ENCODE peak calls at places on chromosome 11, in five cellular contexts. One of them, this sample, is unnamed.

GRCh38 chr11:31932879-31933278 is 121.8 kb upstream of the PAX6 start:
- DNase-seq in body of pancreas: no peak
- DNase-seq in neural progenitor cell: no peak
- DNase-seq in adrenal gland: no peak
- DNase-seq in activated CD8-positive, alpha-beta memory T cell treated with anti-CD3 and anti-CD28 coated beads, Interleukin-2, amount 50 U/mL, for 4 hours: no peak
- DNase-seq in this sample: no peak

GRCh38 chr11:2330696-2331095 is 28.9 kb downstream of the TSPAN32 start:
- DNase-seq in body of pancreas: no peak
- DNase-seq in neural progenitor cell: no peak
- DNase-seq in adrenal gland: no peak
- DNase-seq in activated CD8-positive, alpha-beta memory T cell treated with anti-CD3 and anti-CD28 coated beads, Interleukin-2, amount 50 U/mL, for 4 hours: no peak
- DNase-seq in this sample: no peak

GRCh38 chr11:128269466-128269865 is 317.9 kb downstream of the ETS1 start:
- DNase-seq in body of pancreas: no peak
- DNase-seq in neural progenitor cell: no peak
- DNase-seq in adrenal gland: no peak
- DNase-seq in activated CD8-positive, alpha-beta memory T cell treated with anti-CD3 and anti-CD28 coated beads, Interleukin-2, amount 50 U/mL, for 4 hours: no peak
- DNase-seq in this sample: no peak

GRCh38 chr11:64296236-64296635 is 3.9 kb upstream of the CATSPERZ start:
- DNase-seq in body of pancreas: no peak
- DNase-seq in neural progenitor cell: no peak
- DNase-seq in adrenal gland: no peak
- DNase-seq in activated CD8-positive, alpha-beta memory T cell treated with anti-CD3 and anti-CD28 coated beads, Interleukin-2, amount 50 U/mL, for 4 hours: no peak
- DNase-seq in this sample: no peak

GRCh38 chr11:104000798-104001197 is 35.6 kb upstream of the DDI1 start:
- DNase-seq in body of pancreas: no peak
- DNase-seq in neural progenitor cell: no peak
- DNase-seq in adrenal gland: no peak
- DNase-seq in activated CD8-positive, alpha-beta memory T cell treated with anti-CD3 and anti-CD28 coated beads, Interleukin-2, amount 50 U/mL, for 4 hours: no peak
- DNase-seq in this sample: no peak

GRCh38 chr11:69041516-69041915 is 7.2 kb upstream of the TPCN2 start:
- DNase-seq in body of pancreas: no peak
- DNase-seq in neural progenitor cell: no peak
- DNase-seq in adrenal gland: no peak
- DNase-seq in activated CD8-positive, alpha-beta memory T cell treated with anti-CD3 and anti-CD28 coated beads, Interleukin-2, amount 50 U/mL, for 4 hours: no peak
- DNase-seq in this sample: no peak

GRCh38 chr11:20483931-20484330 is 96.4 kb downstream of the PRMT3 start:
- DNase-seq in body of pancreas: no peak
- DNase-seq in neural progenitor cell: no peak
- DNase-seq in adrenal gland: no peak
- DNase-seq in activated CD8-positive, alpha-beta memory T cell treated with anti-CD3 and anti-CD28 coated beads, Interleukin-2, amount 50 U/mL, for 4 hours: no peak
- DNase-seq in this sample: no peak

GRCh38 chr11:19428206-19429001 is 187.7 kb upstream of the E2F8 start:
- DNase-seq in body of pancreas: no peak
- DNase-seq in neural progenitor cell: peak; percentile 58
- DNase-seq in adrenal gland: no peak
- DNase-seq in activated CD8-positive, alpha-beta memory T cell treated with anti-CD3 and anti-CD28 coated beads, Interleukin-2, amount 50 U/mL, for 4 hours: no peak
- DNase-seq in this sample: no peak

GRCh38 chr11:129410561-129410960 is 34.9 kb downstream of the BARX2 start:
- DNase-seq in body of pancreas: no peak
- DNase-seq in neural progenitor cell: no peak
- DNase-seq in adrenal gland: no peak
- DNase-seq in activated CD8-positive, alpha-beta memory T cell treated with anti-CD3 and anti-CD28 coated beads, Interleukin-2, amount 50 U/mL, for 4 hours: no peak
- DNase-seq in this sample: no peak

GRCh38 chr11:26158251-26158650 is 173.7 kb upstream of the ANO3 start:
- DNase-seq in body of pancreas: no peak
- DNase-seq in neural progenitor cell: no peak
- DNase-seq in adrenal gland: no peak
- DNase-seq in activated CD8-positive, alpha-beta memory T cell treated with anti-CD3 and anti-CD28 coated beads, Interleukin-2, amount 50 U/mL, for 4 hours: no peak
- DNase-seq in this sample: no peak

GRCh38 chr11:85823816-85824215 is 12.9 kb upstream of the SYTL2 start:
- DNase-seq in body of pancreas: no peak
- DNase-seq in neural progenitor cell: no peak
- DNase-seq in adrenal gland: no peak
- DNase-seq in activated CD8-positive, alpha-beta memory T cell treated with anti-CD3 and anti-CD28 coated beads, Interleukin-2, amount 50 U/mL, for 4 hours: peak; percentile 55
- DNase-seq in this sample: no peak

GRCh38 chr11:110429614-110430266 is at the start of gene FDX1:
- DNase-seq in body of pancreas: peak; percentile 81
- DNase-seq in neural progenitor cell: peak; percentile 96
- DNase-seq in adrenal gland: peak; percentile 93
- DNase-seq in activated CD8-positive, alpha-beta memory T cell treated with anti-CD3 and anti-CD28 coated beads, Interleukin-2, amount 50 U/mL, for 4 hours: peak; percentile 88
- DNase-seq in this sample: peak; percentile 60

GRCh38 chr11:3170756-3171670 is 5.9 kb upstream of the OSBPL5 start:
- DNase-seq in body of pancreas: no peak
- DNase-seq in neural progenitor cell: no peak
- DNase-seq in adrenal gland: no peak
- DNase-seq in activated CD8-positive, alpha-beta memory T cell treated with anti-CD3 and anti-CD28 coated beads, Interleukin-2, amount 50 U/mL, for 4 hours: no peak
- DNase-seq in this sample: no peak

GRCh38 chr11:129278586-129279319 is 86.6 kb upstream of the ARHGAP32 start:
- DNase-seq in body of pancreas: peak; percentile 26
- DNase-seq in neural progenitor cell: peak; percentile 70
- DNase-seq in adrenal gland: peak; percentile 32
- DNase-seq in activated CD8-positive, alpha-beta memory T cell treated with anti-CD3 and anti-CD28 coated beads, Interleukin-2, amount 50 U/mL, for 4 hours: peak; percentile 19
- DNase-seq in this sample: no peak

GRCh38 chr11:44275241-44275640 is 34.7 kb downstream of the ALX4 start:
- DNase-seq in body of pancreas: no peak
- DNase-seq in neural progenitor cell: no peak
- DNase-seq in adrenal gland: no peak
- DNase-seq in activated CD8-positive, alpha-beta memory T cell treated with anti-CD3 and anti-CD28 coated beads, Interleukin-2, amount 50 U/mL, for 4 hours: no peak
- DNase-seq in this sample: no peak

GRCh38 chr11:111996129-111996528 is 29.1 kb upstream of the DLAT start:
- DNase-seq in body of pancreas: no peak
- DNase-seq in neural progenitor cell: no peak
- DNase-seq in adrenal gland: no peak
- DNase-seq in activated CD8-positive, alpha-beta memory T cell treated with anti-CD3 and anti-CD28 coated beads, Interleukin-2, amount 50 U/mL, for 4 hours: no peak
- DNase-seq in this sample: no peak

GRCh38 chr11:36000616-36001190 is 56.8 kb downstream of the LDLRAD3 start:
- DNase-seq in body of pancreas: peak; percentile 21
- DNase-seq in neural progenitor cell: no peak
- DNase-seq in adrenal gland: no peak
- DNase-seq in activated CD8-positive, alpha-beta memory T cell treated with anti-CD3 and anti-CD28 coated beads, Interleukin-2, amount 50 U/mL, for 4 hours: no peak
- DNase-seq in this sample: no peak

This sample was measured in skeletal muscle cell.